ENCODE peak calls at places on chromosome 2, in ten cellular contexts. T is activated gamma-delta T cell treated with Interleukin-2 at 50 U/mL for 16 hours; Z is H7; C is activated naive CD4-positive, alpha-beta T cell treated with anti-CD3 and anti-CD28 coated beads, Interleukin-2, amount 10 ng/mL, durations not matched to agents 7 days and 5 days; O is COR-L47; S is activated CD8-positive, alpha-beta T cell treated with anti-CD3 and anti-CD28 coated beads for 36 hours; X is SIG-M5; L is activated CD8-positive, alpha-beta memory T cell treated with anti-CD3 and anti-CD28 coated beads, Interleukin-2, amount 50 U/mL, for 48 hours; Q is ELR; D is central memory CD4-positive, alpha-beta T cell. A is an unnamed sample.

GRCh38 chr2:171482877-171483276 is 39.4 kb upstream of the CYBRD1 start:
- DNase-seq in X (no peak), D (no peak), T (no peak), C (no peak), Q (no peak), S (no peak), O (no peak), L (no peak), Z (no peak), A (no peak)

GRCh38 chr2:232076736-232077135 is 115.2 kb downstream of the DIS3L2 start:
- DNase-seq in X (no peak), C (no peak), S (no peak), T (no peak), O (no peak), Q (no peak), D (no peak), L (no peak), Z (no peak), A (no peak)

GRCh38 chr2:239159476-239159911 is 241.3 kb downstream of the HDAC4 start:
- DNase-seq in L (no peak), O (no peak), T (no peak), Q (no peak), C (no peak), S (no peak), X (no peak), Z (no peak), D (no peak), A (no peak)

GRCh38 chr2:36059684-36060083 is 295.9 kb upstream of the CRIM1 start:
- DNase-seq in Q (no peak), Z (no peak), X (peak; percentile 4), D (no peak), C (no peak), S (no peak), L (no peak), T (no peak), O (no peak), A (no peak)

GRCh38 chr2:58851598-58851997 is 610.5 kb upstream of the FANCL start:
- DNase-seq in C (no peak), D (no peak), Q (no peak), S (no peak), Z (no peak), O (no peak), X (no peak), T (no peak), L (no peak), A (no peak)

GRCh38 chr2:219177594-219178376 is at the start of gene RETREG2:
- DNase-seq in T (peak; percentile 78), Z (peak; percentile 100), S (peak; percentile 82), X (peak; percentile 27), O (peak; percentile 86), Q (peak; percentile 93), D (peak; percentile 85), L (peak; percentile 88), C (peak; percentile 83), A (peak; percentile 85)

GRCh38 chr2:1964659-1965058 is 220.3 kb upstream of the PXDN start:
- DNase-seq in S (no peak), L (no peak), T (no peak), O (no peak), D (no peak), Z (no peak), X (no peak), C (no peak), Q (no peak), A (no peak)

GRCh38 chr2:236969767-236970655 is 115.7 kb upstream of the COPS8 start:
- DNase-seq in O (no peak), X (no peak), D (peak; percentile 67), L (no peak), T (no peak), Z (no peak), S (peak; percentile 48), C (peak; percentile 70), Q (no peak), A (peak; percentile 39)

GRCh38 chr2:54009549-54009948 is 38.8 kb upstream of the PSME4 start:
- DNase-seq in L (no peak), C (no peak), Z (no peak), T (no peak), X (no peak), Q (no peak), D (no peak), O (no peak), S (no peak), A (no peak)

GRCh38 chr2:200756618-200757321 is 54.9 kb upstream of the BZW1 start:
- DNase-seq in O (no peak), X (no peak), C (no peak), Q (peak; percentile 93), S (no peak), D (no peak), T (no peak), Z (no peak), L (no peak), A (no peak)

GRCh38 chr2:30456578-30456977 is 9.5 kb downstream of the LCLAT1 start:
- DNase-seq in T (no peak), Q (no peak), C (no peak), S (no peak), O (no peak), X (no peak), D (no peak), Z (no peak), L (no peak), A (no peak)

GRCh38 chr2:172000696-172001361 is 1.1 kb downstream of the METAP1D start:
- DNase-seq in T (no peak), O (no peak), X (no peak), Q (peak; percentile 19), D (no peak), S (no peak), Z (no peak), C (no peak), L (no peak), A (no peak)

GRCh38 chr2:143264851-143265250 is 135.6 kb downstream of the ARHGAP15 start:
- DNase-seq in L (no peak), T (no peak), X (no peak), D (no peak), C (no peak), S (no peak), O (no peak), Q (peak; percentile 30), Z (no peak), A (no peak)

GRCh38 chr2:238866656-238867277 is 18.9 kb downstream of the TWIST2 start:
- DNase-seq in T (no peak), Q (no peak), L (peak; percentile 38), S (no peak), O (no peak), D (no peak), Z (no peak), C (no peak), X (no peak), A (no peak)

GRCh38 chr2:147636238-147636887 is 208.5 kb upstream of the ACVR2A start:
- DNase-seq in Q (peak; percentile 61), C (no peak), O (no peak), D (no peak), T (no peak), L (no peak), X (no peak), S (no peak), Z (no peak), A (no peak)

GRCh38 chr2:85397925-85398331 is 12.2 kb downstream of the CAPG start:
- DNase-seq in C (no peak), D (no peak), Q (no peak), O (no peak), Z (no peak), X (no peak), L (no peak), T (no peak), S (no peak), A (no peak)

GRCh38 chr2:44101246-44101645 is 67.4 kb upstream of the PPM1B start:
- DNase-seq in Z (no peak), X (no peak), L (no peak), Q (no peak), D (no peak), S (no peak), O (no peak), C (no peak), T (no peak), A (no peak)

GRCh38 chr2:71963295-71963694 is 184.4 kb downstream of the CYP26B1 start:
- DNase-seq in X (no peak), T (no peak), S (no peak), D (no peak), C (no peak), L (no peak), Z (no peak), O (no peak), Q (no peak), A (no peak)